ENCODE peak calls at places on chromosomes 7 and 10, in four cellular contexts. Y, J, B and P are unnamed samples.

GRCh38 chr10:76303682-76304316 is 872.4 kb downstream of the LRMDA start:
- DNase-seq in B (peak; percentile 44), Y (peak; percentile 76), J (peak; percentile 71), P (peak; percentile 81)

GRCh38 chr10:58989486-58990039 is 186.9 kb upstream of the PHYHIPL start:
- DNase-seq in Y (no peak), B (no peak), J (no peak), P (no peak)

GRCh38 chr7:74544706-74545469 is 91.2 kb downstream of the GTF2IRD1 start:
- DNase-seq in J (peak; percentile 76), Y (peak; percentile 65), B (peak; percentile 74), P (peak; percentile 44)

GRCh38 chr10:118504044-118504944 is 91.2 kb downstream of the PRLHR start:
- DNase-seq in J (peak; percentile 77), Y (no peak), B (peak; percentile 65), P (no peak)

GRCh38 chr7:27921081-27921836 is 181.3 kb downstream of the TAX1BP1 start:
- DNase-seq in Y (no peak), B (peak; percentile 64), J (peak; percentile 82), P (peak; percentile 70)

GRCh38 chr7:15305002-15305600 is 256.7 kb downstream of the AGMO start:
- DNase-seq in J (peak; percentile 63), B (peak; percentile 34), Y (peak; percentile 48), P (peak; percentile 33)

GRCh38 chr7:95596183-95597135 is at the start of gene PDK4:
- DNase-seq in J (peak; percentile 81), Y (peak; percentile 67), B (peak; percentile 12), P (no peak)

GRCh38 chr10:52785418-52785817 is 12.8 kb upstream of the MBL2 start:
- DNase-seq in J (no peak), Y (no peak), B (no peak), P (no peak)

GRCh38 chr10:69287181-69287580 is 8.9 kb downstream of the HK1 start:
- DNase-seq in J (no peak), Y (no peak), B (no peak), P (no peak)

GRCh38 chr7:5586963-5587348 is 163.3 kb upstream of the TNRC18 start:
- DNase-seq in J (no peak), B (no peak), Y (no peak), P (no peak)

GRCh38 chr7:50953820-50954219 is 171.1 kb upstream of the GRB10 start:
- DNase-seq in J (no peak), B (no peak), Y (no peak), P (peak; percentile 14)

GRCh38 chr7:104922187-104923009 is 91.6 kb upstream of the KMT2E start:
- DNase-seq in J (no peak), Y (no peak), B (no peak), P (no peak)

GRCh38 chr7:150875791-150876190 is 23.5 kb downstream of the AOC1 start:
- DNase-seq in B (peak; percentile 37), J (peak; percentile 30), Y (no peak), P (no peak)

GRCh38 chr10:91614254-91614624 is 18.6 kb downstream of the PPP1R3C start:
- DNase-seq in Y (no peak), J (no peak), B (no peak), P (no peak)

GRCh38 chr7:34048445-34048844 is 143.1 kb downstream of the BMPER start:
- DNase-seq in B (no peak), Y (no peak), J (no peak), P (no peak)

GRCh38 chr7:128869138-128869943 is 6.7 kb downstream of the ATP6V1F start:
- DNase-seq in Y (peak; percentile 62), J (peak; percentile 30), B (no peak), P (no peak)

GRCh38 chr7:74401137-74401859 is 52.4 kb upstream of the GTF2IRD1 start:
- DNase-seq in Y (peak; percentile 93), J (peak; percentile 72), B (peak; percentile 84), P (peak; percentile 49)

GRCh38 chr7:95636140-95636539 is 39.8 kb upstream of the PDK4 start:
- DNase-seq in Y (no peak), J (no peak), B (no peak), P (no peak)

GRCh38 chr10:103692421-103693069 is 162.8 kb downstream of the SH3PXD2A start:
- DNase-seq in Y (peak; percentile 53), B (peak; percentile 25), J (no peak), P (no peak)

GRCh38 chr7:16668049-16668858 is 22.3 kb downstream of the BZW2 start:
- DNase-seq in B (peak; percentile 83), J (peak; percentile 96), Y (no peak), P (peak; percentile 10)

GRCh38 chr7:80602007-80602406 is 36.4 kb upstream of the CD36 start:
- DNase-seq in J (no peak), B (no peak), Y (no peak), P (no peak)

GRCh38 chr10:92531132-92531531 is 42.8 kb downstream of the IDE start:
- DNase-seq in Y (no peak), J (no peak), B (peak; percentile 30), P (no peak)

GRCh38 chr10:97426776-97427570 is 982 bp downstream of the PGAM1 start:
- DNase-seq in J (peak; percentile 40), B (peak; percentile 25), Y (no peak), P (no peak)

GRCh38 chr10:56934515-56934914 is 573.5 kb upstream of the ZWINT start:
- DNase-seq in B (no peak), J (no peak), Y (no peak), P (no peak)

GRCh38 chr7:17516768-17517167 is 218.3 kb downstream of the AHR start:
- DNase-seq in Y (no peak), B (no peak), J (no peak), P (no peak)

GRCh38 chr7:37128644-37129043 is 320.0 kb downstream of the ELMO1 start:
- DNase-seq in Y (no peak), J (no peak), B (no peak), P (no peak)

GRCh38 chr7:33910756-33911155 is 5.4 kb downstream of the BMPER start:
- DNase-seq in J (no peak), Y (no peak), B (no peak), P (no peak)

GRCh38 chr7:135166338-135166989 is 4.0 kb downstream of the CYREN start:
- DNase-seq in Y (no peak), J (no peak), B (no peak), P (no peak)

GRCh38 chr7:93015193-93016084 is 102.3 kb downstream of the SAMD9 start:
- DNase-seq in J (no peak), B (no peak), Y (no peak), P (no peak)

GRCh38 chr10:69224862-69225657 is 4.9 kb downstream of the HKDC1 start:
- DNase-seq in B (no peak), Y (no peak), J (no peak), P (no peak)

GRCh38 chr7:158097511-158098124 is 490.0 kb downstream of the PTPRN2 start:
- DNase-seq in B (no peak), J (no peak), Y (no peak), P (no peak)

GRCh38 chr7:4091767-4092166 is 590.3 kb upstream of the FOXK1 start:
- DNase-seq in B (no peak), Y (no peak), J (no peak), P (no peak)

GRCh38 chr7:105156731-105157130 is 142.7 kb downstream of the KMT2E start:
- DNase-seq in Y (no peak), B (no peak), J (no peak), P (no peak)

GRCh38 chr7:142809671-142810070 is 38.9 kb downstream of the PRSS2 start:
- DNase-seq in B (no peak), J (no peak), Y (no peak), P (no peak)

GRCh38 chr7:127708788-127709187 is 56.8 kb downstream of the SND1 start:
- DNase-seq in B (peak; percentile 86), Y (peak; percentile 76), J (peak; percentile 79), P (peak; percentile 57)

GRCh38 chr10:69492091-69492745 is 41.0 kb downstream of the TSPAN15 start:
- DNase-seq in B (no peak), J (no peak), Y (no peak), P (no peak)

GRCh38 chr10:130742936-130743675 is 568.4 kb downstream of the TCERG1L start:
- DNase-seq in B (no peak), Y (peak; percentile 19), J (no peak), P (no peak)
- TF ChIP-seq HMGXB4 in B (no peak), Y (no peak), J (no peak), P (no peak)

GRCh38 chr7:139118803-139119485 is 9.4 kb upstream of the ZC3HAV1 start:
- DNase-seq in B (peak; percentile 89), J (no peak), Y (no peak), P (no peak)
- TF ChIP-seq HMGXB4 in B (no peak), J (no peak), Y (no peak), P (no peak)

GRCh38 chr7:23295401-23295697 is 3.8 kb upstream of the MALSU1 start:
- DNase-seq in B (no peak), J (no peak), Y (no peak), P (no peak)
- TF ChIP-seq HMGXB4 in B (no peak), J (no peak), Y (no peak), P (no peak)

GRCh38 chr7:47677093-47677492 is 95.2 kb upstream of the TNS3 start:
- DNase-seq in J (no peak), Y (no peak), B (no peak), P (no peak)
- TF ChIP-seq HMGXB4 in J (no peak), Y (no peak), B (no peak), P (no peak)

GRCh38 chr7:102005933-102006332 is 188.5 kb downstream of the CUX1 start:
- DNase-seq in Y (no peak), J (no peak), B (no peak), P (no peak)
- TF ChIP-seq HMGXB4 in Y (no peak), J (no peak), B (no peak), P (no peak)

DNA sequence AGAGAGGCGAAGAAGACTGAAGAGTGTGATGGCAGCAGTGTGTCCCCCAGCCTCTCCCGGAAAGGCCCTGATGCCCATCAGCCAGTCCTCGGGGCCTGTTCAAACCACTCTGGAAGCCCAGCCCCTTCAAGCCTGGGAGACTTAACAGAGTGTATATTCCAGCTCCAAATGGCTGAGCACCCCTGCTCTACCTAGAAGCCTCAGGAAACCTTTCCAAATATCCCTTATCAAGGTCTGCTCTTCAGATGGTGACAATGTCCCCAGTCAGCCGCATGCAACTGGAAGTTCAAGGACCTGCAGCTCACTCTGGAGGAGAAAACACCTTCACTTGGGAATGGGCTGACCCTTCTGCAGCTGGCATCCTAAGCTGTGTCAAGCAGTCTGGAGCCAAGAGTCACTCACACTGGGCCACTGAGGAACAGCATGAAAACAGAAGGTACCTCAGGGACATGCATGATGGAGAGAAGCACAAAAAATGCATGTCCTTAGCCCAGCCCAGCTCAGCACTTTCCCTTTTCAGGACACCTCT is 10.2 kb downstream of the ANXA11 start:
- DNase-seq in B (no peak), Y (no peak), J (no peak), P (no peak)
- TF ChIP-seq HMGXB4 in B (no peak), Y (no peak), J (no peak), P (no peak)

GRCh38 chr10:74332398-74332797 is 181.4 kb downstream of the ADK start:
- DNase-seq in B (no peak), J (no peak), Y (no peak), P (no peak)
- TF ChIP-seq HMGXB4 in B (no peak), J (no peak), Y (no peak), P (no peak)

GRCh38 chr10:62239994-62240393 is 28.6 kb downstream of the RTKN2 start:
- DNase-seq in B (no peak), Y (no peak), J (no peak), P (no peak)
- TF ChIP-seq HMGXB4 in B (no peak), Y (no peak), J (no peak), P (no peak)

GRCh38 chr10:124225468-124226270 is 132.3 kb upstream of the CHST15 start:
- DNase-seq in B (no peak), J (no peak), Y (no peak), P (no peak)
- TF ChIP-seq HMGXB4 in B (no peak), J (no peak), Y (no peak), P (no peak)